ENCODE peak calls at places on chromosome 5, in four cellular contexts. One of them, this sample, is unnamed. For H3K4me1, the result is how much of the 10 kb centered on the place peaks cover.

GRCh38 chr5:68683632-68684035 is 410.2 kb upstream of the SLC30A5 start:
- DNase-seq in sigmoid colon: no peak
- DNase-seq in tibial nerve: no peak
- DNase-seq in GM12878: no peak
- DNase-seq in this sample: no peak

GRCh38 chr5:127330116-127330515 is 39.5 kb downstream of the MEGF10 start:
- DNase-seq in sigmoid colon: no peak
- DNase-seq in tibial nerve: no peak
- DNase-seq in GM12878: no peak
- DNase-seq in this sample: no peak

GRCh38 chr5:136781464-136781863 is 416.1 kb upstream of the TRPC7 start:
- DNase-seq in sigmoid colon: no peak
- DNase-seq in tibial nerve: no peak
- DNase-seq in GM12878: no peak
- DNase-seq in this sample: no peak

GRCh38 chr5:158938181-158938580 is 161.5 kb downstream of the EBF1 start:
- DNase-seq in sigmoid colon: no peak
- DNase-seq in tibial nerve: no peak
- DNase-seq in GM12878: no peak
- DNase-seq in this sample: no peak

GRCh38 chr5:119435436-119436132 is 16.7 kb upstream of the HSD17B4 start:
- DNase-seq in sigmoid colon: peak
- DNase-seq in tibial nerve: peak
- DNase-seq in GM12878: peak
- DNase-seq in this sample: no peak

GRCh38 chr5:179893958-179894895 is 13.5 kb downstream of the TBC1D9B start:
- DNase-seq in sigmoid colon: no peak
- DNase-seq in tibial nerve: no peak
- DNase-seq in GM12878: no peak
- DNase-seq in this sample: no peak

GRCh38 chr5:14727428-14727865 is 62.9 kb downstream of the OTULIN start:
- DNase-seq in sigmoid colon: peak
- DNase-seq in tibial nerve: peak
- DNase-seq in GM12878: no peak
- DNase-seq in this sample: peak

GRCh38 chr5:27944471-27944870 is 906.1 kb upstream of the CDH9 start:
- DNase-seq in sigmoid colon: no peak
- DNase-seq in tibial nerve: no peak
- DNase-seq in GM12878: no peak
- DNase-seq in this sample: no peak

GRCh38 chr5:111820072-111820471 is 63.1 kb upstream of the NREP start:
- DNase-seq in sigmoid colon: no peak
- DNase-seq in tibial nerve: no peak
- DNase-seq in GM12878: no peak
- DNase-seq in this sample: no peak

GRCh38 chr5:98750693-98751092 is 22.8 kb upstream of the RGMB start:
- DNase-seq in sigmoid colon: no peak
- DNase-seq in tibial nerve: no peak
- DNase-seq in GM12878: no peak
- DNase-seq in this sample: no peak

GRCh38 chr5:31131381-31131811 is 62.1 kb upstream of the CDH6 start:
- DNase-seq in sigmoid colon: no peak
- DNase-seq in tibial nerve: no peak
- DNase-seq in GM12878: no peak
- DNase-seq in this sample: no peak

GRCh38 chr5:50623666-50624065 is 42.8 kb upstream of the PARP8 start:
- DNase-seq in sigmoid colon: no peak
- DNase-seq in tibial nerve: no peak
- DNase-seq in GM12878: no peak
- DNase-seq in this sample: no peak

GRCh38 chr5:82004511-82004910 is 32.7 kb downstream of the ATG10 start:
- DNase-seq in sigmoid colon: no peak
- DNase-seq in tibial nerve: no peak
- DNase-seq in GM12878: no peak
- DNase-seq in this sample: no peak

GRCh38 chr5:52727568-52727967 is 60.1 kb upstream of the ITGA1 start:
- DNase-seq in sigmoid colon: peak
- DNase-seq in tibial nerve: no peak
- DNase-seq in GM12878: no peak
- DNase-seq in this sample: no peak

GRCh38 chr5:4766101-4766500 is 374.0 kb upstream of the ADAMTS16 start:
- DNase-seq in sigmoid colon: no peak
- DNase-seq in tibial nerve: no peak
- DNase-seq in GM12878: no peak
- DNase-seq in this sample: no peak

GRCh38 chr5:137316346-137316736 is 182.8 kb downstream of the SPOCK1 start:
- DNase-seq in sigmoid colon: no peak
- DNase-seq in tibial nerve: no peak
- DNase-seq in GM12878: no peak
- DNase-seq in this sample: no peak

GRCh38 chr5:124748687-124749594 is 2.5 kb upstream of the ZNF608 start:
- DNase-seq in sigmoid colon: peak
- DNase-seq in tibial nerve: peak
- DNase-seq in GM12878: peak
- DNase-seq in this sample: peak

GRCh38 chr5:172931001-172931536 is 28.2 kb upstream of the RPL26L1 start:
- DNase-seq in sigmoid colon: no peak
- DNase-seq in tibial nerve: peak
- DNase-seq in GM12878: no peak
- DNase-seq in this sample: no peak

GRCh38 chr5:103364074-103364473 is 105.5 kb downstream of the MACIR start:
- DNase-seq in sigmoid colon: no peak
- DNase-seq in tibial nerve: no peak
- DNase-seq in GM12878: no peak
- DNase-seq in this sample: no peak

GRCh38 chr5:378301-378891 is 56.9 kb downstream of the AHRR start:
- DNase-seq in sigmoid colon: peak
- DNase-seq in tibial nerve: no peak
- DNase-seq in GM12878: no peak
- DNase-seq in this sample: no peak

GRCh38 chr5:110896901-110897300 is 158.1 kb downstream of the SLC25A46 start:
- DNase-seq in sigmoid colon: no peak
- DNase-seq in tibial nerve: no peak
- DNase-seq in GM12878: no peak
- DNase-seq in this sample: no peak

GRCh38 chr5:2320611-2321010 is 430.9 kb downstream of the IRX2 start:
- DNase-seq in sigmoid colon: no peak
- DNase-seq in tibial nerve: no peak
- DNase-seq in GM12878: no peak
- DNase-seq in this sample: no peak

GRCh38 chr5:160083012-160083436 is 36.2 kb downstream of the PWWP2A start:
- DNase-seq in sigmoid colon: no peak
- DNase-seq in tibial nerve: no peak
- DNase-seq in GM12878: no peak
- DNase-seq in this sample: no peak

GRCh38 chr5:125408582-125409069 is 662.2 kb upstream of the ZNF608 start:
- DNase-seq in sigmoid colon: no peak
- DNase-seq in tibial nerve: no peak
- DNase-seq in GM12878: no peak
- DNase-seq in this sample: peak

GRCh38 chr5:88884435-88884877 is 1.5 kb upstream of the MEF2C start:
- DNase-seq in sigmoid colon: no peak
- DNase-seq in tibial nerve: no peak
- DNase-seq in GM12878: no peak
- DNase-seq in this sample: no peak

GRCh38 chr5:154826-155225 is 36.5 kb upstream of the LRRC14B start:
- DNase-seq in sigmoid colon: no peak
- DNase-seq in tibial nerve: no peak
- DNase-seq in GM12878: no peak
- DNase-seq in this sample: no peak

GRCh38 chr5:85108471-85108870 is 723.8 kb upstream of the EDIL3 start:
- DNase-seq in sigmoid colon: no peak
- DNase-seq in tibial nerve: no peak
- DNase-seq in GM12878: no peak
- DNase-seq in this sample: no peak

GRCh38 chr5:163968651-163969050 is 463.2 kb downstream of the MAT2B start:
- DNase-seq in sigmoid colon: no peak
- DNase-seq in tibial nerve: no peak
- DNase-seq in GM12878: no peak
- DNase-seq in this sample: no peak

GRCh38 chr5:146446861-146447733 is at the start of gene TCERG1:
- DNase-seq in sigmoid colon: peak
- DNase-seq in tibial nerve: peak
- DNase-seq in GM12878: peak
- DNase-seq in this sample: peak

GRCh38 chr5:68652507-68652906 is 437.0 kb downstream of the PIK3R1 start:
- DNase-seq in sigmoid colon: no peak
- DNase-seq in tibial nerve: no peak
- DNase-seq in GM12878: no peak
- DNase-seq in this sample: no peak

GRCh38 chr5:127133071-127133470 is 59.8 kb upstream of the C5orf63 start:
- DNase-seq in sigmoid colon: no peak
- DNase-seq in tibial nerve: no peak
- DNase-seq in GM12878: no peak
- DNase-seq in this sample: no peak

GRCh38 chr5:169629847-169630548 is 7.1 kb upstream of the DOCK2 start:
- DNase-seq in sigmoid colon: no peak
- DNase-seq in tibial nerve: no peak
- DNase-seq in GM12878: no peak
- DNase-seq in this sample: no peak

GRCh38 chr5:78339591-78340450 is 20.6 kb upstream of the SCAMP1 start:
- DNase-seq in sigmoid colon: no peak
- DNase-seq in tibial nerve: no peak
- DNase-seq in GM12878: no peak
- DNase-seq in this sample: no peak

GRCh38 chr5:59592101-59592500 is 301.4 kb downstream of the PDE4D start:
- DNase-seq in sigmoid colon: no peak
- DNase-seq in tibial nerve: no peak
- DNase-seq in GM12878: no peak
- DNase-seq in this sample: no peak

GRCh38 chr5:23223846-23224245 is 283.6 kb upstream of the PRDM9 start:
- DNase-seq in sigmoid colon: no peak
- DNase-seq in tibial nerve: no peak
- DNase-seq in GM12878: no peak
- DNase-seq in this sample: no peak

GRCh38 chr5:99169309-99169708 is 240.5 kb upstream of the CHD1 start:
- DNase-seq in sigmoid colon: no peak
- DNase-seq in tibial nerve: no peak
- DNase-seq in GM12878: no peak
- DNase-seq in this sample: no peak

GRCh38 chr5:65468633-65469032 is 13.1 kb downstream of the ADAMTS6 start:
- DNase-seq in sigmoid colon: no peak
- DNase-seq in tibial nerve: no peak
- DNase-seq in GM12878: no peak
- DNase-seq in this sample: no peak

GRCh38 chr5:74765201-74765600 is 1.7 kb downstream of the GFM2 start:
- DNase-seq in sigmoid colon: no peak
- DNase-seq in tibial nerve: no peak
- DNase-seq in GM12878: no peak
- DNase-seq in this sample: no peak

GRCh38 chr5:100823812-100824211 is 79.3 kb downstream of the ST8SIA4 start:
- DNase-seq in sigmoid colon: no peak
- DNase-seq in tibial nerve: no peak
- DNase-seq in GM12878: no peak
- DNase-seq in this sample: no peak

GRCh38 chr5:6739603-6740002 is 26.4 kb downstream of the TENT4A start:
- DNase-seq in sigmoid colon: peak
- DNase-seq in tibial nerve: no peak
- DNase-seq in GM12878: no peak
- DNase-seq in this sample: no peak
- TF ChIP-seq EP300 in sigmoid colon: no peak
- TF ChIP-seq EP300 in tibial nerve: no peak
- TF ChIP-seq EP300 in GM12878: no peak
- TF ChIP-seq EP300 in this sample: no peak

GRCh38 chr5:17340363-17340762 is 122.9 kb downstream of the BASP1 start:
- DNase-seq in sigmoid colon: no peak
- DNase-seq in tibial nerve: no peak
- DNase-seq in GM12878: no peak
- DNase-seq in this sample: no peak
- H3K4me1 ChIP-seq in sigmoid colon: under half
- H3K4me1 ChIP-seq in tibial nerve: under half
- H3K4me1 ChIP-seq in GM12878: under half
- H3K4me1 ChIP-seq in this sample: under half

DNA sequence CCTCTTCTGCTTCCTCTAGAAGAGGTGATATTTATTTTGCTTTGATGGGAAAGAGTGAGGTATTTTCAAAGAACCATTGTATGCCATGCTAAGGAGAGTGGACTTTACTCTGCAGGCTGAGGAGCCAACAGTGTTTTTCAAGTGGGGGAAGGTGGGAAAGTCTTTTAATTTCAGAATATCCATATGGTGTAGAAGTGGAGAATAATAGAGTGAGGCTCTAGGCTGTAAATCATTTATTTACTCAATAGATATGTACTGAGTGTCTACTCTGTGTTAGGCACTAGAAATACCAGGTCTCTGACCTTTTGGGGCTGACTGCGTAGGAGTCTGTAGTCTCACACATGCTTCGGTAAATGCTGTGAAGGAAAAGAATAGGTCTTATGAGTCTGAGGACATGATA is 30.7 kb upstream of the TENT2 start:
- DNase-seq in sigmoid colon: no peak
- DNase-seq in tibial nerve: no peak
- DNase-seq in GM12878: no peak
- DNase-seq in this sample: no peak
- TF ChIP-seq EP300 in sigmoid colon: no peak
- TF ChIP-seq EP300 in tibial nerve: no peak
- TF ChIP-seq EP300 in GM12878: no peak
- TF ChIP-seq EP300 in this sample: no peak

DNA sequence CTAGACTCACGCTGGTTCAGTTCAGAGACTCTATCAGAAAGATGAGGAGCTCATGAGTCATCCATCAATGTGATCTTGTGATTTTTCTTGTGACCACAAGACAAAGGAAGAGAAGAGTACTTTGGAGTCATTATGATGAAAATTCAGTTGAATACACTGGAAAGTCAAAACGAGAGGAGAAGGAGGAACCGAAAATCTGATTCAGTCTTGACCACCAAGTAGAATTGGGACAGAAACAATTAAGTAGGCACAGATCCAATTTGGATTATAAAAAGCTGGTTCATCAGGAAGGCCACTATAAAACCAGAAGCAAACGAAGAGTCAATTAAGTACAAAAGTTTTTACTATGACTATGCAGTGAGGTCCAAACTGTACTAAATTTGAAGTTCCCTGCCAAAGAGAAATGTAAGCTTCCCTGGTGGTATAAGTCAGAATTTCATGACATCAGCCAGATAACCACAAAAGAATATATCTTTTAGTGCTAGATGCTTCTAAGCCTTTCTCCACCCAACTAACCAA is 90.9 kb downstream of the THBS4 start:
- DNase-seq in sigmoid colon: no peak
- DNase-seq in tibial nerve: no peak
- DNase-seq in GM12878: peak
- DNase-seq in this sample: no peak
- H3K4me1 ChIP-seq in sigmoid colon: under half
- H3K4me1 ChIP-seq in tibial nerve: under half
- H3K4me1 ChIP-seq in GM12878: under half
- H3K4me1 ChIP-seq in this sample: under half

This sample was measured in ovary.